ENCODE peak calls at places on chromosomes 4 and X, in ten cellular contexts. One of them, this sample, is unnamed. For H3K4me1, the result is how much of the 10 kb centered on the place peaks cover.

GRCh38 chr4:4334798-4335520 is 44.9 kb downstream of the ZBTB49 start:
- DNase-seq in right cardiac atrium: peak
- DNase-seq in HepG2: peak
- DNase-seq in iPS DF 6.9: peak
- DNase-seq in tibial artery: no peak
- DNase-seq in aorta: peak
- DNase-seq in tibial nerve: peak
- DNase-seq in testis: peak
- DNase-seq in SK-N-SH: peak
- DNase-seq in left ventricle myocardium inferior: peak
- DNase-seq in this sample: peak

GRCh38 chrX:39592776-39593175 is 505.0 kb downstream of the BCOR start:
- DNase-seq in aorta: no peak
- DNase-seq in SK-N-SH: no peak
- DNase-seq in testis: no peak
- DNase-seq in tibial nerve: no peak
- DNase-seq in left ventricle myocardium inferior: no peak
- DNase-seq in iPS DF 6.9: no peak
- DNase-seq in HepG2: no peak
- DNase-seq in tibial artery: no peak
- DNase-seq in right cardiac atrium: no peak
- DNase-seq in this sample: peak

GRCh38 chr4:145130788-145131398 is 32.8 kb downstream of the ABCE1 start:
- DNase-seq in tibial nerve: no peak
- DNase-seq in SK-N-SH: no peak
- DNase-seq in right cardiac atrium: no peak
- DNase-seq in aorta: no peak
- DNase-seq in left ventricle myocardium inferior: no peak
- DNase-seq in HepG2: no peak
- DNase-seq in testis: no peak
- DNase-seq in iPS DF 6.9: no peak
- DNase-seq in tibial artery: no peak
- DNase-seq in this sample: no peak

GRCh38 chr4:137861682-137862081 is 329.4 kb upstream of the PCDH18 start:
- DNase-seq in tibial nerve: no peak
- DNase-seq in iPS DF 6.9: no peak
- DNase-seq in SK-N-SH: peak
- DNase-seq in left ventricle myocardium inferior: no peak
- DNase-seq in aorta: no peak
- DNase-seq in HepG2: no peak
- DNase-seq in testis: no peak
- DNase-seq in right cardiac atrium: no peak
- DNase-seq in tibial artery: no peak
- DNase-seq in this sample: no peak

GRCh38 chr4:81166431-81166830 is 48.6 kb downstream of the PRKG2 start:
- DNase-seq in SK-N-SH: no peak
- DNase-seq in HepG2: no peak
- DNase-seq in right cardiac atrium: no peak
- DNase-seq in tibial nerve: no peak
- DNase-seq in tibial artery: no peak
- DNase-seq in left ventricle myocardium inferior: no peak
- DNase-seq in testis: no peak
- DNase-seq in aorta: no peak
- DNase-seq in iPS DF 6.9: no peak
- DNase-seq in this sample: no peak

GRCh38 chr4:140151700-140152014 is 2.3 kb downstream of the MAML3 start:
- DNase-seq in testis: peak
- DNase-seq in left ventricle myocardium inferior: peak
- DNase-seq in right cardiac atrium: peak
- DNase-seq in HepG2: peak
- DNase-seq in SK-N-SH: peak
- DNase-seq in tibial nerve: peak
- DNase-seq in iPS DF 6.9: peak
- DNase-seq in tibial artery: peak
- DNase-seq in aorta: peak
- DNase-seq in this sample: peak

GRCh38 chrX:124386401-124386800 is 40.0 kb downstream of the SH2D1A start:
- DNase-seq in tibial artery: no peak
- DNase-seq in iPS DF 6.9: no peak
- DNase-seq in HepG2: no peak
- DNase-seq in right cardiac atrium: no peak
- DNase-seq in SK-N-SH: no peak
- DNase-seq in left ventricle myocardium inferior: no peak
- DNase-seq in tibial nerve: no peak
- DNase-seq in testis: no peak
- DNase-seq in aorta: no peak
- DNase-seq in this sample: no peak

GRCh38 chr4:143399113-143399949 is 62.7 kb downstream of the GAB1 start:
- DNase-seq in HepG2: peak
- DNase-seq in right cardiac atrium: no peak
- DNase-seq in testis: no peak
- DNase-seq in aorta: no peak
- DNase-seq in SK-N-SH: peak
- DNase-seq in iPS DF 6.9: no peak
- DNase-seq in left ventricle myocardium inferior: no peak
- DNase-seq in tibial nerve: no peak
- DNase-seq in tibial artery: no peak
- DNase-seq in this sample: no peak

GRCh38 chr4:145881991-145882390 is 56.6 kb downstream of the ZNF827 start:
- DNase-seq in SK-N-SH: no peak
- DNase-seq in aorta: no peak
- DNase-seq in tibial artery: no peak
- DNase-seq in left ventricle myocardium inferior: no peak
- DNase-seq in tibial nerve: no peak
- DNase-seq in testis: no peak
- DNase-seq in HepG2: no peak
- DNase-seq in iPS DF 6.9: no peak
- DNase-seq in right cardiac atrium: no peak
- DNase-seq in this sample: no peak

GRCh38 chr4:122666527-122667245 is 45.8 kb upstream of the IL21 start:
- DNase-seq in HepG2: no peak
- DNase-seq in aorta: no peak
- DNase-seq in SK-N-SH: no peak
- DNase-seq in tibial artery: no peak
- DNase-seq in right cardiac atrium: no peak
- DNase-seq in iPS DF 6.9: no peak
- DNase-seq in left ventricle myocardium inferior: no peak
- DNase-seq in tibial nerve: no peak
- DNase-seq in testis: no peak
- DNase-seq in this sample: no peak

GRCh38 chr4:59381591-59381990 is 1818.5 kb upstream of the ADGRL3 start:
- DNase-seq in testis: no peak
- DNase-seq in iPS DF 6.9: no peak
- DNase-seq in left ventricle myocardium inferior: no peak
- DNase-seq in aorta: no peak
- DNase-seq in tibial artery: no peak
- DNase-seq in tibial nerve: no peak
- DNase-seq in right cardiac atrium: no peak
- DNase-seq in HepG2: no peak
- DNase-seq in SK-N-SH: no peak
- DNase-seq in this sample: no peak

GRCh38 chrX:30653415-30654131 is at the start of gene GK:
- DNase-seq in testis: no peak
- DNase-seq in tibial artery: no peak
- DNase-seq in SK-N-SH: peak
- DNase-seq in HepG2: no peak
- DNase-seq in left ventricle myocardium inferior: peak
- DNase-seq in tibial nerve: no peak
- DNase-seq in aorta: peak
- DNase-seq in right cardiac atrium: no peak
- DNase-seq in iPS DF 6.9: no peak
- DNase-seq in this sample: peak

GRCh38 chr4:7813674-7814073 is 126.0 kb downstream of the AFAP1 start:
- DNase-seq in left ventricle myocardium inferior: no peak
- DNase-seq in right cardiac atrium: no peak
- DNase-seq in testis: no peak
- DNase-seq in tibial artery: no peak
- DNase-seq in aorta: no peak
- DNase-seq in HepG2: peak
- DNase-seq in SK-N-SH: no peak
- DNase-seq in tibial nerve: no peak
- DNase-seq in iPS DF 6.9: no peak
- DNase-seq in this sample: no peak
- H3K4me1 ChIP-seq in left ventricle myocardium inferior: under half
- H3K4me1 ChIP-seq in right cardiac atrium: under half
- H3K4me1 ChIP-seq in testis: under half
- H3K4me1 ChIP-seq in tibial artery: under half
- H3K4me1 ChIP-seq in aorta: under half
- H3K4me1 ChIP-seq in HepG2: under half
- H3K4me1 ChIP-seq in SK-N-SH: half or more
- H3K4me1 ChIP-seq in tibial nerve: under half
- H3K4me1 ChIP-seq in iPS DF 6.9: under half
- H3K4me1 ChIP-seq in this sample: under half

DNA sequence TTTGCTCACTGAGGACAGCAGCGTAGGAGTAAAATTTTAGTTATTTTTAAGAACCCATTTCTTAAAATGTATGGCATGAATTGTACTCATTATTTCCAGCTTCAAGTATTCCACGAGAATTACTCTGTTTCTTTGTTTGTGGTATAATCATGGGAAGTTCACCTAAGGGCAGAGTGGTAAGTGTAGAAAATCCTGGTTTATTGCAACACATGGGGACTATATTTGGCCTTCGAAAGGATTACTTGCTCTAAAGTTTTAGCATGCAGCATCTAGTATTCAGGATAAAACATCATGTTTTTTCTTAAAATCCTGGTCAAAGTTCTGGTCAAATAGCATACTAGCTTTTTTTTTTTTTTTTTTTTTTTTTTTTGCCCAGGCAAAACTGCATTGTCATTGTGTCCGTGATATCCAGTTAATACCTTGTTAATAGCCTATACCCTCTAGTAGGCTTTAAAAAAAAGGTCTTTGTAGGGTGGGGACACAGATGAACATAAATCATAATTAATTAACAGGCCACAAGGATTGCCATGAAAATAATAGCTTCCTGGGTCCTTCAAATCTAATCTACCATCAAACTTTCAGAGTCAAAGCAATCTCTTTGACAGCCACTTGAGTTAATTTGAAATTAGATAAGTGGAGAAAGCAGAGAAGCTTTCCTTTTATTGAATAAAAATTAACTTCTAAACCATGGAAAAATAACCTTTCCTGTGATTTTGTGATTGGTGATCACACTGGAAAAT is 44.6 kb upstream of the VEGFC start:
- DNase-seq in right cardiac atrium: no peak
- DNase-seq in left ventricle myocardium inferior: no peak
- DNase-seq in aorta: no peak
- DNase-seq in HepG2: no peak
- DNase-seq in SK-N-SH: no peak
- DNase-seq in tibial nerve: no peak
- DNase-seq in iPS DF 6.9: no peak
- DNase-seq in testis: no peak
- DNase-seq in tibial artery: no peak
- DNase-seq in this sample: no peak
- H3K4me1 ChIP-seq in right cardiac atrium: under half
- H3K4me1 ChIP-seq in left ventricle myocardium inferior: under half
- H3K4me1 ChIP-seq in aorta: under half
- H3K4me1 ChIP-seq in HepG2: under half
- H3K4me1 ChIP-seq in SK-N-SH: under half
- H3K4me1 ChIP-seq in tibial nerve: under half
- H3K4me1 ChIP-seq in iPS DF 6.9: under half
- H3K4me1 ChIP-seq in testis: under half
- H3K4me1 ChIP-seq in tibial artery: under half
- H3K4me1 ChIP-seq in this sample: under half

GRCh38 chr4:75069493-75070074 is 136.7 kb downstream of the PARM1 start:
- DNase-seq in right cardiac atrium: no peak
- DNase-seq in left ventricle myocardium inferior: no peak
- DNase-seq in tibial nerve: no peak
- DNase-seq in testis: no peak
- DNase-seq in aorta: no peak
- DNase-seq in SK-N-SH: no peak
- DNase-seq in HepG2: no peak
- DNase-seq in tibial artery: no peak
- DNase-seq in iPS DF 6.9: no peak
- DNase-seq in this sample: no peak

DNA sequence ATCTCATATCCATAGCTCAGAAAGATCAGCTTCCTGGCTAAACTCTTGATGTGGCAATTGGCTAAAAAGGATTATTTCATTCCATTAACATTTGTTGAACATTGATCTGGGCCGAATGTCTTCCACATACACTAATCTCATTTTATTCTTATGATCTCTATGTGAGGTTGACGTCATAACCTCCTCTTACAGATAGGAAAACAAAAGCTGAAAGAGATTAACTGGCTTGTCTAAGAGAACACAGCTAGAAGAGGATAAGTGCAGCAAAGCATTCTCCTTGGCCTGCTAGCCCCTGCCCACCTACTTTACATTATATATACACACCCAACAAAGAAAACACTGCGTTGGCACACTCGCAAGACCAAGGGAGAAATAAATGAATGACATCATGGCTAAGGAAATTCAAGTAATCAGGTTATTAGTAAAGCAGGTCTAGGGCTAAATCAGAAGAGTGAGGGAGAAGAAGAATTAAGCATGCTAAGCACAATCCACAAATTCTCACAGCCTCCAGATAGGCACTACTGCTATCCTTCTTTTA is 138.4 kb downstream of the PARM1 start:
- DNase-seq in HepG2: no peak
- DNase-seq in right cardiac atrium: no peak
- DNase-seq in testis: no peak
- DNase-seq in aorta: no peak
- DNase-seq in SK-N-SH: no peak
- DNase-seq in tibial artery: no peak
- DNase-seq in tibial nerve: no peak
- DNase-seq in iPS DF 6.9: no peak
- DNase-seq in left ventricle myocardium inferior: no peak
- DNase-seq in this sample: no peak
- H3K4me1 ChIP-seq in HepG2: under half
- H3K4me1 ChIP-seq in right cardiac atrium: under half
- H3K4me1 ChIP-seq in testis: under half
- H3K4me1 ChIP-seq in aorta: under half
- H3K4me1 ChIP-seq in SK-N-SH: under half
- H3K4me1 ChIP-seq in tibial artery: under half
- H3K4me1 ChIP-seq in tibial nerve: under half
- H3K4me1 ChIP-seq in iPS DF 6.9: under half
- H3K4me1 ChIP-seq in left ventricle myocardium inferior: under half
- H3K4me1 ChIP-seq in this sample: under half

DNA sequence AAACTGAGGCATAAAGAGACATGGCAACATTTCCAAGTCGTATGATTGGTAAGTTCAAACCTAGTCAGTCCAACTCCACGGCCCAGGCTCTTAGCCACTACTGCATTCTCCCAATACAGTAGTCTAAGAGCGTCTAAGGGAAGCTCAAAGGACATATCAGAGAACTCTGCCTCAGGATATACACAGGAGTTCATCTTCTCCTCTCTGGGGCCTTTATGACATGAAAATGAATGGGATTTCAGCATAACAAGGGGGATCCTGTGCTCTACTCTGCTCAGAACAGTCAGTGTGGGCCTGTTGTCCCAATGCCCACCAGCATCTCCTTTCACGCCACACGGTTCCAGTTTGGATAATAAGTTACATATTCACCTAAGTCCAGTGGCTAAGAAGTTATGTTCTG is 4.2 kb downstream of the GASK1B start:
- DNase-seq in HepG2: peak
- DNase-seq in tibial artery: no peak
- DNase-seq in left ventricle myocardium inferior: no peak
- DNase-seq in iPS DF 6.9: no peak
- DNase-seq in testis: no peak
- DNase-seq in aorta: no peak
- DNase-seq in right cardiac atrium: no peak
- DNase-seq in tibial nerve: no peak
- DNase-seq in SK-N-SH: no peak
- DNase-seq in this sample: no peak
- H3K4me1 ChIP-seq in HepG2: half or more
- H3K4me1 ChIP-seq in tibial artery: half or more
- H3K4me1 ChIP-seq in left ventricle myocardium inferior: half or more
- H3K4me1 ChIP-seq in iPS DF 6.9: under half
- H3K4me1 ChIP-seq in testis: under half
- H3K4me1 ChIP-seq in aorta: under half
- H3K4me1 ChIP-seq in right cardiac atrium: under half
- H3K4me1 ChIP-seq in tibial nerve: under half
- H3K4me1 ChIP-seq in SK-N-SH: under half
- H3K4me1 ChIP-seq in this sample: under half

GRCh38 chr4:97496298-97496873 is 646.9 kb downstream of the STPG2 start:
- DNase-seq in testis: no peak
- DNase-seq in right cardiac atrium: no peak
- DNase-seq in tibial artery: no peak
- DNase-seq in HepG2: no peak
- DNase-seq in aorta: no peak
- DNase-seq in tibial nerve: no peak
- DNase-seq in left ventricle myocardium inferior: no peak
- DNase-seq in iPS DF 6.9: no peak
- DNase-seq in SK-N-SH: no peak
- DNase-seq in this sample: no peak
- H3K4me1 ChIP-seq in testis: under half
- H3K4me1 ChIP-seq in right cardiac atrium: under half
- H3K4me1 ChIP-seq in tibial artery: under half
- H3K4me1 ChIP-seq in HepG2: under half
- H3K4me1 ChIP-seq in aorta: under half
- H3K4me1 ChIP-seq in tibial nerve: under half
- H3K4me1 ChIP-seq in left ventricle myocardium inferior: under half
- H3K4me1 ChIP-seq in iPS DF 6.9: under half
- H3K4me1 ChIP-seq in SK-N-SH: under half
- H3K4me1 ChIP-seq in this sample: under half